ENCODE peak calls at places on chromosomes 6 and 20, in five cellular contexts. J is naive B cell, E is NCI-H1694 treated with DMSO at 0.1 percent for 48 hours, X is OCI-LY7, D is transverse colon. I is an unnamed sample.
A peak's percentile ranks its signal among the peaks of the same experiment; 100 is the strongest.

GRCh38 chr6:92023410-92023940 is 1395.9 kb downstream of the EPHA7 start:
- DNase-seq in J (no peak), E (no peak), X (no peak), D (no peak), I (no peak)

GRCh38 chr6:31158863-31159855 is 770 bp downstream of the TCF19 start:
- DNase-seq in J (no peak), E (no peak), X (peak; percentile 60), D (no peak), I (no peak)

GRCh38 chr6:31270788-31271640 is 878 bp downstream of the HLA-C start:
- DNase-seq in J (peak; percentile 71), E (no peak), X (peak; percentile 58), D (peak; percentile 89), I (peak; percentile 63)

GRCh38 chr6:39599996-39600395 is 125.2 kb downstream of the KIF6 start:
- DNase-seq in J (no peak), E (peak; percentile 91), X (no peak), D (no peak), I (no peak)

GRCh38 chr20:18165553-18165952 is 27.9 kb downstream of the KAT14 start:
- DNase-seq in J (no peak), E (no peak), X (no peak), D (no peak), I (no peak)

GRCh38 chr6:29850011-29850553 is 22.5 kb downstream of the HLA-G start:
- DNase-seq in J (no peak), E (no peak), X (no peak), D (peak; percentile 53), I (no peak)

GRCh38 chr20:58623579-58624473 is 27.3 kb upstream of the STX16 start:
- DNase-seq in J (no peak), E (no peak), X (no peak), D (peak; percentile 33), I (no peak)

GRCh38 chr6:80182291-80182690 is 75.8 kb downstream of the BCKDHB start:
- DNase-seq in J (no peak), E (no peak), X (no peak), D (no peak), I (no peak)

GRCh38 chr6:108988291-108988690 is 106.4 kb downstream of the SESN1 start:
- DNase-seq in J (no peak), E (no peak), X (no peak), D (no peak), I (no peak)

GRCh38 chr6:157461000-157461915 is 80.3 kb downstream of the ZDHHC14 start:
- DNase-seq in J (peak; percentile 67), E (no peak), X (no peak), D (peak; percentile 31), I (peak; percentile 74)

GRCh38 chr6:42269553-42269952 is 51.9 kb upstream of the MRPS10 start:
- DNase-seq in J (peak; percentile 29), E (no peak), X (peak; percentile 93), D (peak; percentile 74), I (peak; percentile 86)

GRCh38 chr6:223763-224162 is 68.5 kb upstream of the DUSP22 start:
- DNase-seq in J (no peak), E (no peak), X (no peak), D (no peak), I (no peak)

GRCh38 chr6:106154326-106154725 is 68.2 kb downstream of the PRDM1 start:
- DNase-seq in J (no peak), E (no peak), X (no peak), D (no peak), I (no peak)

GRCh38 chr6:16045238-16045637 is 83.6 kb upstream of the MYLIP start:
- DNase-seq in J (no peak), E (peak; percentile 29), X (no peak), D (no peak), I (no peak)

GRCh38 chr6:12279322-12280098 is 10.7 kb upstream of the EDN1 start:
- DNase-seq in J (no peak), E (no peak), X (no peak), D (no peak), I (no peak)

GRCh38 chr6:108564178-108564577 is 3.5 kb downstream of the FOXO3 start:
- DNase-seq in J (no peak), E (no peak), X (no peak), D (no peak), I (no peak)

GRCh38 chr6:151627689-151628444 is 134.1 kb downstream of the CCDC170 start:
- DNase-seq in J (no peak), E (no peak), X (no peak), D (no peak), I (no peak)

GRCh38 chr6:41371992-41372525 is 36.7 kb downstream of the NCR2 start:
- DNase-seq in J (peak; percentile 30), E (no peak), X (no peak), D (no peak), I (peak; percentile 39)

I was measured in GM20000.